ENCODE peak calls at places on chromosomes 6 and 20, in five cellular contexts. Y, Q, M, N and S are unnamed samples. For H3K27me3, the result is how much of the 10 kb centered on the place peaks cover.

GRCh38 chr6:138944412-138944811 is 43.6 kb downstream of the REPS1 start:
- DNase-seq in N (no peak), Y (peak), M (no peak), Q (peak), S (no peak)

GRCh38 chr6:107843400-107843799 is 19.3 kb upstream of the SCML4 start:
- DNase-seq in Y (no peak), Q (no peak), M (no peak), N (no peak), S (no peak)

GRCh38 chr6:163867518-163868292 is 453.2 kb downstream of the QKI start:
- DNase-seq in N (no peak), Y (no peak), Q (no peak), M (no peak), S (no peak)

GRCh38 chr20:641516-641913 is 11.5 kb downstream of the SRXN1 start:
- DNase-seq in Y (no peak), M (no peak), N (no peak), Q (no peak), S (no peak)

GRCh38 chr20:23127506-23128279 is 41.6 kb upstream of the CD93 start:
- DNase-seq in N (no peak), M (no peak), Y (no peak), Q (no peak), S (no peak)

GRCh38 chr6:139588734-139589418 is 214.4 kb upstream of the CITED2 start:
- DNase-seq in Y (peak), Q (no peak), M (no peak), N (no peak), S (peak)

GRCh38 chr6:48449002-48449401 is 338.0 kb upstream of the PTCHD4 start:
- DNase-seq in Q (peak), M (no peak), N (no peak), Y (no peak), S (no peak)

GRCh38 chr20:25023316-25023715 is 30.8 kb upstream of the APMAP start:
- DNase-seq in Y (no peak), N (peak), Q (no peak), M (peak), S (no peak)

GRCh38 chr20:38727602-38728236 is 3.4 kb downstream of the SLC32A1 start:
- DNase-seq in Q (no peak), M (no peak), N (no peak), Y (no peak), S (no peak)

GRCh38 chr20:49186535-49187329 is 1.4 kb downstream of the STAU1 start:
- DNase-seq in Y (no peak), Q (peak), M (peak), N (peak), S (no peak)

GRCh38 chr6:158042245-158042798 is 60.7 kb downstream of the SYNJ2 start:
- DNase-seq in Q (peak), Y (peak), N (no peak), M (peak), S (no peak)

GRCh38 chr6:74479420-74479819 is 726.4 kb downstream of the COL12A1 start:
- DNase-seq in N (no peak), Y (no peak), M (no peak), Q (no peak), S (no peak)

GRCh38 chr6:150934380-150934779 is 68.9 kb downstream of the MTHFD1L start:
- DNase-seq in M (no peak), Y (no peak), N (no peak), Q (no peak), S (peak)

GRCh38 chr6:139271056-139271455 is 20.7 kb downstream of the TXLNB start:
- DNase-seq in N (no peak), M (no peak), Q (no peak), Y (peak), S (no peak)

GRCh38 chr6:114007451-114007953 is 36.6 kb upstream of the HDAC2 start:
- DNase-seq in Y (no peak), M (no peak), Q (no peak), N (no peak), S (no peak)

GRCh38 chr6:148358196-148358785 is 15.7 kb downstream of the SASH1 start:
- DNase-seq in Y (peak), N (no peak), M (no peak), Q (no peak), S (no peak)

GRCh38 chr6:63904844-63905243 is 269.2 kb downstream of the PHF3 start:
- DNase-seq in Q (peak), M (no peak), Y (no peak), N (no peak), S (peak)

GRCh38 chr20:47524385-47524784 is 22.7 kb downstream of the NCOA3 start:
- DNase-seq in Q (no peak), M (no peak), N (no peak), Y (no peak), S (no peak)

GRCh38 chr6:6230286-6230685 is 90.2 kb downstream of the F13A1 start:
- DNase-seq in Y (no peak), Q (no peak), N (peak), M (no peak), S (no peak)

GRCh38 chr6:52514514-52514913 is 62.3 kb downstream of the TRAM2 start:
- DNase-seq in M (peak), Y (peak), Q (no peak), N (no peak), S (no peak)

GRCh38 chr6:167103041-167103816 is 19.7 kb upstream of the CCR6 start:
- DNase-seq in Q (no peak), N (no peak), M (no peak), Y (no peak), S (no peak)

DNA sequence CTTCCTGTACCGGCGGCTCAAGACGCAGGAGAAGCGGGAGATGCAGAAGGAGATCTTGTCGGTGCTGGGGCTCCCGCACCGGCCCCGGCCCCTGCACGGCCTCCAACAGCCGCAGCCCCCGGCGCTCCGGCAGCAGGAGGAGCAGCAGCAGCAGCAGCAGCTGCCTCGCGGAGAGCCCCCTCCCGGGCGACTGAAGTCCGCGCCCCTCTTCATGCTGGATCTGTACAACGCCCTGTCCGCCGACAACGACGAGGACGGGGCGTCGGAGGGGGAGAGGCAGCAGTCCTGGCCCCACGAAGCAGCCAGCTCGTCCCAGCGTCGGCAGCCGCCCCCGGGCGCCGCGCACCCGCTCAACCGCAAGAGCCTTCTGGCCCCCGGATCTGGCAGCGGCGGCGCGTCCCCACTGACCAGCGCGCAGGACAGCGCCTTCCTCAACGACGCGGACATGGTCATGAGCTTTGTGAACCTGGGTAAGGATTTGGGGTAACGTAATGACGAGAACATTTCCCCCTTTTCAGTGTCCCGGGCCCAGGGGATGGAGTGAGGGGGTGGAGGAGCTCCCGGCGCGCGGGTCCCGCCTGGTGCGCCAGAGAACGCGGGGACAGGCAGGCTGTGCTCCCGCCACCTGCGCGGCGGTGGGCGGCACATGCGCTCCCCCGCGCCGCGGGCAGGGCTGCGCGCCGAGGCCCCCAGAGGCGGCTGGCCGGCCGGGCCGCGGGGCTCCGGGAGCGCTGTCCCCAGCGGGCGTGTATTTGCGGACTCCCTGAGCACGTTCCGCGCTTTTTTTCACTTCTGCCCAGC is 1.5 kb downstream of the BMP6 start:
- DNase-seq in Y (no peak), M (peak), Q (no peak), N (no peak), S (no peak)
- H3K4me3 ChIP-seq in Y (peak), M (peak), Q (peak), N (peak), S (peak)

GRCh38 chr20:59743767-59744485 is 139.6 kb downstream of the PHACTR3 start:
- DNase-seq in Q (no peak), M (no peak), N (no peak), Y (no peak), S (no peak)
- TF ChIP-seq CTCF in Q (no peak), M (no peak), N (no peak), Y (no peak), S (no peak)

GRCh38 chr20:46250772-46251171 is 57.5 kb downstream of the CDH22 start:
- DNase-seq in Y (no peak), M (no peak), Q (no peak), N (no peak), S (no peak)

GRCh38 chr20:46249671-46250070 is 58.6 kb downstream of the CDH22 start:
- DNase-seq in M (no peak), Y (no peak), N (no peak), Q (no peak), S (no peak)

GRCh38 chr20:46253391-46253790 is 54.9 kb downstream of the CDH22 start:
- DNase-seq in M (no peak), N (peak), Y (no peak), Q (no peak), S (no peak)

GRCh38 chr20:46252352-46253091 is 55.8 kb downstream of the CDH22 start:
- DNase-seq in N (peak), M (no peak), Y (no peak), Q (no peak), S (no peak)

DNA sequence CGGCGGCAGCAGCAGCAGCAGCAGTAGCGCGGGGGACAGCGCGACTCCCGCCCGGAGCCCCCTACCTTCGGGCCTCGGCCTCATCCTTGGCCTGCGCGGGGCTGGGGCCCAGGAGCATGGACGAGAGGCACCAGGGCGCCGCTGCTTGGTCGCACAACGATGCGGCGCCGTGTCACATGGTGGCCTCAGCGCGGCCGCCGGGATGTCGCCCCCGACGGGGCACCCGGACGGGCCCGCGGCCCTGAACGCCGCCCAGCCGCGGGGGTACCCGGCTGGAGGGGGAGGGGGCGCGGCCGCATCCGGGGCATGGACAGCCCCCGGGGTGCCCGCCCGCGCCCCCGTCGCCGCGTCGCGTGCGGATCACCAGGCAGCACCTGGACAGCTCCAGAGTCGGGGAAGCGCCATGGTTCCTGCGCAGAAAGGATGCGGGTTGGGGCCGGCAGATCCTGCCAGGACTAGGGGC is 57.1 kb downstream of the CDH22 start:
- DNase-seq in M (no peak), Y (no peak), N (no peak), Q (no peak), S (no peak)
- H3K27me3 ChIP-seq in M (half or more), Y (under half), N (under half), Q (under half), S (under half)

GRCh38 chr6:31465185-31465536 is 32.8 kb upstream of the MICB start:
- DNase-seq in Q (no peak), M (no peak), Y (no peak), N (no peak), S (no peak)
- H3K4me3 ChIP-seq in Q (no peak), M (peak), Y (no peak), N (peak), S (no peak)

GRCh38 chr6:160519603-160520042 is 144.5 kb downstream of the LPA start:
- DNase-seq in M (no peak), Y (no peak), N (no peak), Q (peak), S (no peak)
- TF ChIP-seq CTCF in M (no peak), Y (peak), N (no peak), Q (no peak), S (peak)

GRCh38 chr6:26501482-26501986 is 1.4 kb downstream of the BTN1A1 start:
- DNase-seq in Y (no peak), M (peak), Q (peak), N (peak), S (no peak)

GRCh38 chr6:26500102-26500501 is at the start of gene BTN1A1:
- DNase-seq in N (no peak), Y (no peak), M (no peak), Q (no peak), S (no peak)

GRCh38 chr6:26497610-26498009 is 2.5 kb upstream of the BTN1A1 start:
- DNase-seq in N (no peak), Y (no peak), M (no peak), Q (no peak), S (no peak)

GRCh38 chr6:26507658-26508057 is 7.6 kb downstream of the BTN1A1 start:
- DNase-seq in Y (no peak), M (no peak), Q (no peak), N (no peak), S (no peak)

GRCh38 chr6:26502169-26502568 is 2.1 kb downstream of the BTN1A1 start:
- DNase-seq in Q (no peak), Y (no peak), N (no peak), M (no peak), S (no peak)
- H3K27me3 ChIP-seq in Q (under half), Y (under half), N (under half), M (under half), S (under half)